ENCODE peak calls at places on chromosome 1, in six cellular contexts. One of them, this sample, is unnamed.

GRCh38 chr1:230160957-230161771 is 94.1 kb downstream of the GALNT2 start:
- DNase-seq in spleen: no peak
- DNase-seq in cardiac muscle cell: no peak
- DNase-seq in fibroblast of lung: no peak
- DNase-seq in HCT116: no peak
- DNase-seq in GM06990: no peak
- DNase-seq in this sample: no peak

GRCh38 chr1:185343306-185343705 is 26.3 kb upstream of the IVNS1ABP start:
- DNase-seq in spleen: no peak
- DNase-seq in cardiac muscle cell: no peak
- DNase-seq in fibroblast of lung: no peak
- DNase-seq in HCT116: no peak
- DNase-seq in GM06990: no peak
- DNase-seq in this sample: no peak

GRCh38 chr1:25609921-25610320 is 6.7 kb upstream of the MAN1C1 start:
- DNase-seq in spleen: no peak
- DNase-seq in cardiac muscle cell: no peak
- DNase-seq in fibroblast of lung: peak
- DNase-seq in HCT116: no peak
- DNase-seq in GM06990: no peak
- DNase-seq in this sample: peak

GRCh38 chr1:94676686-94677085 is 135.1 kb upstream of the F3 start:
- DNase-seq in spleen: no peak
- DNase-seq in cardiac muscle cell: no peak
- DNase-seq in fibroblast of lung: no peak
- DNase-seq in HCT116: no peak
- DNase-seq in GM06990: no peak
- DNase-seq in this sample: no peak

GRCh38 chr1:203340112-203340804 is 10.7 kb downstream of the FMOD start:
- DNase-seq in spleen: peak
- DNase-seq in cardiac muscle cell: peak
- DNase-seq in fibroblast of lung: peak
- DNase-seq in HCT116: peak
- DNase-seq in GM06990: no peak
- DNase-seq in this sample: peak

GRCh38 chr1:224703702-224704408 is 87.7 kb downstream of the CNIH3 start:
- DNase-seq in spleen: no peak
- DNase-seq in cardiac muscle cell: no peak
- DNase-seq in fibroblast of lung: no peak
- DNase-seq in HCT116: no peak
- DNase-seq in GM06990: no peak
- DNase-seq in this sample: no peak

GRCh38 chr1:181479137-181479745 is 4.1 kb upstream of the CACNA1E start:
- DNase-seq in spleen: peak
- DNase-seq in cardiac muscle cell: peak
- DNase-seq in fibroblast of lung: peak
- DNase-seq in HCT116: peak
- DNase-seq in GM06990: peak
- DNase-seq in this sample: peak

GRCh38 chr1:222347627-222348026 is 200.3 kb downstream of the HHIPL2 start:
- DNase-seq in spleen: no peak
- DNase-seq in cardiac muscle cell: no peak
- DNase-seq in fibroblast of lung: no peak
- DNase-seq in HCT116: no peak
- DNase-seq in GM06990: no peak
- DNase-seq in this sample: no peak

GRCh38 chr1:25952851-25953401 is 44.9 kb downstream of the PAFAH2 start:
- DNase-seq in spleen: no peak
- DNase-seq in cardiac muscle cell: no peak
- DNase-seq in fibroblast of lung: peak
- DNase-seq in HCT116: no peak
- DNase-seq in GM06990: no peak
- DNase-seq in this sample: peak

GRCh38 chr1:246724001-246724724 is at the start of gene SCCPDH:
- DNase-seq in spleen: peak
- DNase-seq in cardiac muscle cell: peak
- DNase-seq in fibroblast of lung: peak
- DNase-seq in HCT116: no peak
- DNase-seq in GM06990: peak
- DNase-seq in this sample: peak

GRCh38 chr1:227273557-227273956 is 44.7 kb downstream of the CDC42BPA start:
- DNase-seq in spleen: no peak
- DNase-seq in cardiac muscle cell: peak
- DNase-seq in fibroblast of lung: peak
- DNase-seq in HCT116: no peak
- DNase-seq in GM06990: no peak
- DNase-seq in this sample: peak

GRCh38 chr1:56508523-56508983 is 70.8 kb downstream of the PLPP3 start:
- DNase-seq in spleen: no peak
- DNase-seq in cardiac muscle cell: no peak
- DNase-seq in fibroblast of lung: peak
- DNase-seq in HCT116: no peak
- DNase-seq in GM06990: no peak
- DNase-seq in this sample: peak

GRCh38 chr1:24899581-24900485 is 30.2 kb downstream of the RUNX3 start:
- DNase-seq in spleen: no peak
- DNase-seq in cardiac muscle cell: no peak
- DNase-seq in fibroblast of lung: no peak
- DNase-seq in HCT116: no peak
- DNase-seq in GM06990: no peak
- DNase-seq in this sample: no peak

GRCh38 chr1:183801649-183802048 is 3.3 kb upstream of the RGL1 start:
- DNase-seq in spleen: no peak
- DNase-seq in cardiac muscle cell: no peak
- DNase-seq in fibroblast of lung: no peak
- DNase-seq in HCT116: no peak
- DNase-seq in GM06990: no peak
- DNase-seq in this sample: no peak

GRCh38 chr1:87523466-87523865 is 194.8 kb downstream of the LMO4 start:
- DNase-seq in spleen: no peak
- DNase-seq in cardiac muscle cell: no peak
- DNase-seq in fibroblast of lung: peak
- DNase-seq in HCT116: no peak
- DNase-seq in GM06990: no peak
- DNase-seq in this sample: peak

GRCh38 chr1:203661572-203661971 is 34.9 kb downstream of the ATP2B4 start:
- DNase-seq in spleen: no peak
- DNase-seq in cardiac muscle cell: no peak
- DNase-seq in fibroblast of lung: no peak
- DNase-seq in HCT116: peak
- DNase-seq in GM06990: no peak
- DNase-seq in this sample: no peak

GRCh38 chr1:244796719-244797406 is 38.6 kb upstream of the COX20 start:
- DNase-seq in spleen: no peak
- DNase-seq in cardiac muscle cell: peak
- DNase-seq in fibroblast of lung: peak
- DNase-seq in HCT116: peak
- DNase-seq in GM06990: no peak
- DNase-seq in this sample: peak

GRCh38 chr1:209768354-209768774 is 12.5 kb downstream of the TRAF3IP3 start:
- DNase-seq in spleen: peak
- DNase-seq in cardiac muscle cell: no peak
- DNase-seq in fibroblast of lung: no peak
- DNase-seq in HCT116: no peak
- DNase-seq in GM06990: peak
- DNase-seq in this sample: no peak

GRCh38 chr1:221719278-221719597 is 22.7 kb downstream of the DUSP10 start:
- DNase-seq in spleen: no peak
- DNase-seq in cardiac muscle cell: no peak
- DNase-seq in fibroblast of lung: no peak
- DNase-seq in HCT116: no peak
- DNase-seq in GM06990: no peak
- DNase-seq in this sample: no peak

GRCh38 chr1:72837781-72838180 is 555.4 kb upstream of the NEGR1 start:
- DNase-seq in spleen: no peak
- DNase-seq in cardiac muscle cell: no peak
- DNase-seq in fibroblast of lung: no peak
- DNase-seq in HCT116: no peak
- DNase-seq in GM06990: no peak
- DNase-seq in this sample: no peak

DNA sequence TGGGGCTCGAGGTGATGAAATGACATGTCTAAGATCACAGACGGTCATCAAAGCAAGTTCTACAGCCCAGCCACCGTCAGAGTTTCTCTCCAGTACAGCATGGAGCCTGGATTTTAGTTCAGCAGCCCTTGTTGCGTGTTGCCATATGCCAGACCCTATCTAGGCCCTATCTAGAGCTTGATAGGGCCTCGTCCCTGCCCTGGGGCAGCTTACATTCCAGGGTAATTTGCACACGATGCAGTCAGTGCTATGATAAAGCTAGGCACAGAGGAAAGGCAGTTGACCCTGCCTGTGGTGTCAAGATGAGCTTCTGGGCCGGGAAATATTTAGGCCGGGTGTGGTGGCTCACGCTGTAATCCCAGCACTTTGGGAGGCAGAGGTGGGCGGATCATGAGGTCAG is 18.9 kb downstream of the ETV3L start:
- DNase-seq in spleen: no peak
- DNase-seq in cardiac muscle cell: no peak
- DNase-seq in fibroblast of lung: no peak
- DNase-seq in HCT116: no peak
- DNase-seq in GM06990: no peak
- DNase-seq in this sample: no peak
- H3K4me3 ChIP-seq in spleen: no peak
- H3K4me3 ChIP-seq in cardiac muscle cell: no peak
- H3K4me3 ChIP-seq in fibroblast of lung: no peak
- H3K4me3 ChIP-seq in HCT116: no peak
- H3K4me3 ChIP-seq in GM06990: no peak
- H3K4me3 ChIP-seq in this sample: no peak

DNA sequence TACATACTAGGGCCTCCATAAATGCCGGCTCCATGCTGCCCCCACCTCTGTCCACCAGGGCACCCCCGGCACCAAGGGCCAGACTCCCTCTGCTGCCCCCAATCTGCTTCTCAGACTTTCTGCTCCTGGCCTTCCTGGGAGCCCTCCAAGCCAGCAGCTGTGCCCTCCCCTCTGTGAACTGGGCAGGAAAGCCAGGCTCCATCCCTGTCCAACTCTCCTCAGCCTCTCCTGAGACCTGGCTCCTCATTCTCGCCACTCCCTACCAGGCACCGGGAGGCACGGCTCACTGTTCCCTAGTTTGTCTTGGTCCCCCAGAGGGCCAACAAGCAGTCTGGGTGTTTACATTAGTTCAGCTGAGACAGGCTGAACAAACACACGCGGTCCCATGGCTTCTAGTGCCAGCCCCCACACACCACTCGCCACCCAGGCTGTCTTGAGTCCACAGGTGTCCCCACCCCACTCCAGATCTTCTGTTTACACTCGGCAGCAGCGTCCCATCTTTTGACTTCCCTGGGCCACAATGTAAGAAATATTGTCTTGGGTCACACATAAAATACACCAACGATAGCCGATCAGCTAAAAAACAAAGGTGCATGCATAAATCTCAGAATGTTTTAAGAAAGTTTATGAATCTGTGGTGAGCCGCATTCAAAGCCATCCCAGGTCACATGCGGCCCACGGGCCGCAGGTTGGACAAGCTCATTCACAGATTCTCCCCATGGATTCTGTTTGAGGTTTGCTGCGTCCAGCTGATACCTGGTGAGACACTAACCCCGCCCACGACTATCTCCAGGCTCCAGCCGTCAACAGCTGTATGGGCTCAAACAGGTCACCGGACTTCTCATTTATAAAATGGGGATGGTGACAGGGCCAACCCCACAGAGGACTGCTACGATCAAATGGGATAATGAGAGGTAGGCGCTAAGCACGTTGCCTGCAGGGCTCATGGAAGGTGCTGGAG is 29.5 kb upstream of the ECE1 start:
- DNase-seq in spleen: no peak
- DNase-seq in cardiac muscle cell: no peak
- DNase-seq in fibroblast of lung: no peak
- DNase-seq in HCT116: no peak
- DNase-seq in GM06990: no peak
- DNase-seq in this sample: no peak
- TF ChIP-seq CTCF in spleen: no peak
- TF ChIP-seq CTCF in cardiac muscle cell: peak
- TF ChIP-seq CTCF in fibroblast of lung: peak
- TF ChIP-seq CTCF in HCT116: peak
- TF ChIP-seq CTCF in GM06990: no peak
- TF ChIP-seq CTCF in this sample: peak

GRCh38 chr1:201566933-201567801 is 28.2 kb downstream of the NAV1 start:
- DNase-seq in spleen: peak
- DNase-seq in cardiac muscle cell: no peak
- DNase-seq in fibroblast of lung: no peak
- DNase-seq in HCT116: no peak
- DNase-seq in GM06990: no peak
- DNase-seq in this sample: no peak

GRCh38 chr1:201566529-201566823 is 27.5 kb downstream of the NAV1 start:
- DNase-seq in spleen: no peak
- DNase-seq in cardiac muscle cell: no peak
- DNase-seq in fibroblast of lung: no peak
- DNase-seq in HCT116: no peak
- DNase-seq in GM06990: no peak
- DNase-seq in this sample: no peak

GRCh38 chr1:201563941-201564340 is 25.0 kb downstream of the NAV1 start:
- DNase-seq in spleen: peak
- DNase-seq in cardiac muscle cell: no peak
- DNase-seq in fibroblast of lung: no peak
- DNase-seq in HCT116: no peak
- DNase-seq in GM06990: no peak
- DNase-seq in this sample: no peak

GRCh38 chr1:201565024-201565730 is 26.2 kb downstream of the NAV1 start:
- DNase-seq in spleen: peak
- DNase-seq in cardiac muscle cell: no peak
- DNase-seq in fibroblast of lung: no peak
- DNase-seq in HCT116: no peak
- DNase-seq in GM06990: no peak
- DNase-seq in this sample: no peak

DNA sequence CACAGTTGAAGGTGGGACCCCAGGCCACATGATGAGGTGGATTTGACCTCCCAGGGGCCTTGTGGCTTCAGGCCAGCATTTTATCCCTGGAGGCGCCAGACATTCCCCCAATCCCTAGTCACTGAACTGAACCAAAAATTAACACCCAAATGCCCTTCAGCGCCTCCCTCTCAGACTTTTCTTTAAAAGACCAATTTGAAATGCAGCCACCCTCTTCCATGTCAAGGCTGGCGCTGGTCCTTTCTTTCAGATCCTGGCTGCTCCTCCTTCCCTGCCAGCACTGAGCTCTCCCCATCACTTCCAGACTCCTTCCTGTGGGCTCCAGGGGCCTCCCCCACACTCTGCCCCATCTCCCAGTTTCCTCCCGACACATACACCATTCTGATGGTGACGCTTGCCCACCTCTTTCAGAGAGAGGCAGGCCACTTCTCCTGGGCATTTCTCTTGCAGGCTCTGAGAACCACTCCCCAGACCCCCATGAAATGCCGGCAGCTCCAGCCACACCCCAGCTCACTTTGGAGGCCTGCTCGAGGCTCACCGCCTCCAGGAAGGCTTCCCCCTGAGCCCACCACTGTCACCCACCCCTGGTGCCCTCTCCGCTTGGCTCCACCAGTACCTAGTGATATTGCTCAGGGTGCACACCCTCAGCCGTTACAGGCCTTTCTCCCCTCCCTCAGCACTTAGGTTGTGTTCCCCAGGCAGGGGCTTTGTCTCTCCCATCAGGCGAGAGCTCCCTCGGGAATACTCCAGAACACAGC is 27.0 kb downstream of the NAV1 start:
- DNase-seq in spleen: peak
- DNase-seq in cardiac muscle cell: no peak
- DNase-seq in fibroblast of lung: no peak
- DNase-seq in HCT116: no peak
- DNase-seq in GM06990: no peak
- DNase-seq in this sample: no peak
- H3K4me3 ChIP-seq in spleen: no peak
- H3K4me3 ChIP-seq in cardiac muscle cell: no peak
- H3K4me3 ChIP-seq in fibroblast of lung: no peak
- H3K4me3 ChIP-seq in HCT116: no peak
- H3K4me3 ChIP-seq in GM06990: no peak
- H3K4me3 ChIP-seq in this sample: no peak

GRCh38 chr1:207565546-207566468 is 69.8 kb downstream of the CR1 start:
- DNase-seq in spleen: no peak
- DNase-seq in cardiac muscle cell: peak
- DNase-seq in fibroblast of lung: peak
- DNase-seq in HCT116: peak
- DNase-seq in GM06990: no peak
- DNase-seq in this sample: peak
- TF ChIP-seq CTCF in spleen: no peak
- TF ChIP-seq CTCF in cardiac muscle cell: peak
- TF ChIP-seq CTCF in fibroblast of lung: peak
- TF ChIP-seq CTCF in HCT116: peak
- TF ChIP-seq CTCF in GM06990: peak
- TF ChIP-seq CTCF in this sample: peak